ENCODE peak calls at places on chromosomes 6 and 20, in six cellular contexts. V, R, A, N, C and M are unnamed samples.

GRCh38 chr6:155162682-155163081 is 101.1 kb upstream of the CLDN20 start:
- DNase-seq in R (no peak), C (no peak), A (no peak), N (no peak), V (no peak), M (no peak)

GRCh38 chr20:35360033-35360432 is 51.7 kb downstream of the UQCC1 start:
- DNase-seq in R (no peak), A (no peak), C (no peak), N (no peak), V (no peak), M (no peak)

GRCh38 chr6:99348823-99349619 is 453 bp downstream of the FAXC start:
- DNase-seq in N (no peak), R (no peak), V (no peak), C (no peak), A (no peak), M (no peak)

GRCh38 chr6:215335-216034 is 76.8 kb upstream of the DUSP22 start:
- DNase-seq in N (no peak), R (no peak), V (no peak), C (no peak), A (peak; percentile 45), M (peak; percentile 48)

GRCh38 chr20:23325107-23325506 is 25.5 kb upstream of the NXT1 start:
- DNase-seq in C (no peak), N (no peak), R (no peak), V (no peak), A (no peak), M (no peak)

GRCh38 chr6:5141046-5141445 is 55.9 kb downstream of the PPP1R3G start:
- DNase-seq in A (no peak), R (no peak), V (no peak), C (no peak), N (no peak), M (no peak)

GRCh38 chr6:35727206-35727934 is 9.5 kb upstream of the ARMC12 start:
- DNase-seq in C (peak; percentile 76), R (peak; percentile 95), A (peak; percentile 68), N (peak; percentile 97), V (peak; percentile 93), M (peak; percentile 81)

GRCh38 chr6:31143148-31143547 is 4.3 kb upstream of the PSORS1C2 start:
- DNase-seq in C (peak; percentile 59), N (peak; percentile 82), A (no peak), V (peak; percentile 83), R (no peak), M (no peak)

GRCh38 chr6:1003394-1004160 is 308.3 kb upstream of the FOXQ1 start:
- DNase-seq in R (no peak), V (no peak), A (no peak), C (no peak), N (no peak), M (no peak)

GRCh38 chr6:1798965-1799325 is 189.2 kb downstream of the FOXC1 start:
- DNase-seq in A (no peak), N (no peak), V (no peak), C (no peak), R (no peak), M (no peak)

GRCh38 chr6:149642829-149643580 is 5.5 kb downstream of the KATNA1 start:
- DNase-seq in V (no peak), N (peak; percentile 47), C (no peak), A (no peak), R (no peak), M (no peak)

GRCh38 chr6:16683524-16684194 is 77.6 kb downstream of the ATXN1 start:
- DNase-seq in A (no peak), V (peak; percentile 47), R (peak; percentile 68), N (peak; percentile 84), C (no peak), M (peak; percentile 48)

GRCh38 chr20:57526067-57526884 is 1.3 kb upstream of the CTCFL start:
- DNase-seq in R (no peak), N (no peak), V (no peak), A (peak; percentile 45), C (no peak), M (no peak)

GRCh38 chr20:44912189-44912588 is 2.3 kb downstream of the PABPC1L start:
- DNase-seq in V (no peak), N (no peak), A (no peak), C (no peak), R (no peak), M (no peak)

GRCh38 chr6:133724726-133725125 is 164.2 kb upstream of the TCF21 start:
- DNase-seq in V (no peak), A (no peak), N (peak; percentile 57), C (no peak), R (no peak), M (no peak)

GRCh38 chr6:40585218-40585617 is 1.9 kb downstream of the LRFN2 start:
- DNase-seq in N (no peak), A (no peak), C (no peak), V (no peak), R (no peak), M (no peak)

GRCh38 chr6:160004419-160005160 is 35.7 kb downstream of the IGF2R start:
- DNase-seq in V (no peak), A (no peak), C (no peak), R (no peak), N (no peak), M (peak; percentile 61)

GRCh38 chr6:48889429-48889828 is 573.6 kb downstream of the MMUT start:
- DNase-seq in A (no peak), R (no peak), N (no peak), C (no peak), V (no peak), M (no peak)

GRCh38 chr6:33710296-33711121 is 991 bp downstream of the UQCC2 start:
- DNase-seq in V (peak; percentile 23), A (peak; percentile 29), N (no peak), R (no peak), C (no peak), M (no peak)

GRCh38 chr6:108565091-108565766 is 4.5 kb downstream of the FOXO3 start:
- DNase-seq in N (peak; percentile 32), C (no peak), V (no peak), A (peak; percentile 94), R (no peak), M (no peak)

GRCh38 chr20:14415492-14415891 is 78.1 kb upstream of the FLRT3 start:
- DNase-seq in V (no peak), A (no peak), C (no peak), R (no peak), N (no peak), M (no peak)

DNA sequence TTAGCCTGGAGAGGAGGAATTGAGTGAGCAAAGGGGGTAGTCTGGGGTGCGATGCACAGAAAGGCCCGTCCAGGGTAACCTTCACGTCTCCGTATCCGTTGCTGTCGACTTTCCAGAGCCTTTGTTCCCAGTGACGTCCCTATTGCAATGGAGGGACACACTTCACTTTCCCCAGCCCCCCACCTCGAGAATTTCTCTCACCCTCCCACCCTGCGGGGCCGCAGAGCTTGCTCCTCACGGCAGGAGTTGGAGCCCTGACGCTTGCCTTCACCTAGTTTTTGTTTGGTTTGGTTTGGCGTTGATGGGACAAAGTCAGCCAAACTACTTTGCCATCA is 633 bp upstream of the MOXD1 start:
- DNase-seq in C (no peak), A (no peak), N (no peak), R (no peak), V (no peak), M (no peak)
- H3K4me3 ChIP-seq in C (peak overlapping the region; percentile 89), A (no peak overlapping the region), N (peak overlapping the region; percentile 94), R (peak overlapping the region; percentile 61), V (peak overlapping the region; percentile 64), M (no peak overlapping the region)

GRCh38 chr6:156713548-156713947 is 63.6 kb upstream of the ARID1B start:
- DNase-seq in R (no peak), A (no peak), N (no peak), C (no peak), V (no peak), M (no peak)

GRCh38 chr6:156717542-156717941 is 59.6 kb upstream of the ARID1B start:
- DNase-seq in R (no peak), N (no peak), V (no peak), C (no peak), A (no peak), M (no peak)

GRCh38 chr6:156719395-156719719 is 57.8 kb upstream of the ARID1B start:
- DNase-seq in A (no peak), R (no peak), V (no peak), N (no peak), C (no peak), M (no peak)

GRCh38 chr6:156718647-156719394 is 58.4 kb upstream of the ARID1B start:
- DNase-seq in V (peak; percentile 55), R (peak; percentile 80), C (peak; percentile 33), A (no peak), N (peak; percentile 46), M (no peak)

DNA sequence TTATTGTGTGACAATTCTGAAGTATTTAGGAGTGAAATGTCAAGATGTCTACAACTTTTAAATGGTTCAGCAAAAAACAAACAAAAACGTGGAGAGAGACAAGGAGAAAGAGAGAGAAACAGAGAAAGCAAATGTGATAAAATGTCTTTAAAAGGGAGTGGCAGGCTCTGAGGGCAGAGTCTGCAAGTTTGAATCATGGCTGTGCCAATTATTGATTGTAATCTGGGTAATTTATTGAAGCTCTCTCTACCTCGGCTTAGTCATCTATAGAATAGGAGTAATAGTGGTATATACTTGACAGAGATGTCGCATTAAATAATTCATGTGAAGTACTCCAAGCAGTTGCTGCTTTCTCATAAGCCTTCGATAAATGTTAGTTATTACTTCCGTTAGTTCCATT is 61.3 kb upstream of the ARID1B start:
- DNase-seq in R (no peak), V (no peak), C (no peak), A (no peak), N (no peak), M (no peak)
- H3K4me3 ChIP-seq in R (no peak overlapping the region), V (no peak overlapping the region), C (no peak overlapping the region), A (no peak overlapping the region), N (no peak overlapping the region), M (no peak overlapping the region)

GRCh38 chr6:132192646-132193045 is 208.6 kb downstream of the MOXD1 start:
- DNase-seq in R (no peak), N (no peak), C (no peak), A (no peak), V (no peak), M (no peak)

GRCh38 chr6:132190815-132191175 is 210.5 kb downstream of the MOXD1 start:
- DNase-seq in N (peak; percentile 82), V (no peak), A (no peak), R (no peak), C (no peak), M (no peak)

GRCh38 chr6:132194529-132194928 is 206.7 kb downstream of the MOXD1 start:
- DNase-seq in N (no peak), V (no peak), C (no peak), R (no peak), A (no peak), M (no peak)

GRCh38 chr6:132190097-132190814 is 211.0 kb downstream of the MOXD1 start:
- DNase-seq in V (no peak), A (no peak), N (peak; percentile 52), C (no peak), R (no peak), M (no peak)

DNA sequence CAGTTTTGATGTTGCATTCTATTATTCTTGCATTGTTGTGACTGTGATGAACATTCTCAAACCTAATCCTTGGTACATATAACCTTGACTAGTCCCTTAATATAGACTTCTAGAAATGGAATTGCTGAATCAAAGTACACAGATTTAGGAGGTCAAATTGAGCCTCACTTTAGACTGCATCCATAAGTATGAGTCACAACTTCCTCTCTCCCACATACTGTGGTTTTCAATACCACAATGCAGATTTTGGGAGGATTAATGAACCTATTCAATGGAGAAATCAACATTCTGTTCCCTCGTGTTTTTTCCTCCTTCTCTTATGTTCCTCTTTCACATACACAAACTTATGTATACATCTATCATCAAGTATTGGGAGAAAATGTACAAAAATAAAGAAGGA is 212.4 kb downstream of the MOXD1 start:
- DNase-seq in R (no peak), A (no peak), C (no peak), N (peak; percentile 72), V (no peak), M (no peak)
- H3K4me3 ChIP-seq in R (no peak overlapping the region), A (no peak overlapping the region), C (no peak overlapping the region), N (no peak overlapping the region), V (no peak overlapping the region), M (no peak overlapping the region)

GRCh38 chr6:156840136-156840535 is 63.0 kb downstream of the ARID1B start:
- DNase-seq in V (no peak), C (no peak), N (peak; percentile 71), R (no peak), A (no peak), M (no peak)
- H3K4me3 ChIP-seq in V (peak overlapping the region; percentile 0), C (no peak overlapping the region), N (peak overlapping the region; percentile 4), R (peak overlapping the region; percentile 2), A (no peak overlapping the region), M (no peak overlapping the region)